ENCODE peak calls at places on chromosome 22, in five cellular contexts. G is transverse colon, T is stomach, O is ovary, M is K562. D is an unnamed sample.
A peak's percentile ranks its signal among the peaks of the same experiment; 100 is the strongest.

GRCh38 chr22:24217384-24217783 is 27.5 kb downstream of the GGT5 start:
- DNase-seq in T (no peak), M (no peak), O (no peak), G (no peak), D (no peak)

GRCh38 chr22:26321469-26321913 is 107.6 kb upstream of the ASPHD2 start:
- DNase-seq in O (no peak), M (peak; percentile 27), T (no peak), G (no peak), D (no peak)

GRCh38 chr22:19868333-19868732 is 13.7 kb upstream of the GNB1L start:
- DNase-seq in O (no peak), M (no peak), G (no peak), T (no peak), D (no peak)

GRCh38 chr22:34508797-34509196 is 557.2 kb upstream of the ISX start:
- DNase-seq in G (no peak), M (no peak), O (no peak), T (no peak), D (peak; percentile 57)

GRCh38 chr22:38068641-38069371 is 11.6 kb downstream of the PICK1 start:
- DNase-seq in T (no peak), G (no peak), M (no peak), O (no peak), D (no peak)

GRCh38 chr22:19855504-19856409 is 1.1 kb upstream of the GNB1L start:
- DNase-seq in O (peak; percentile 77), M (peak; percentile 98), T (peak; percentile 56), G (peak; percentile 59), D (peak; percentile 92)

GRCh38 chr22:20550851-20551744 is 43.7 kb downstream of the MED15 start:
- DNase-seq in O (peak; percentile 72), M (no peak), G (no peak), T (no peak), D (no peak)

GRCh38 chr22:38543822-38544221 is 26.2 kb downstream of the DMC1 start:
- DNase-seq in G (no peak), M (no peak), T (no peak), O (no peak), D (no peak)

GRCh38 chr22:41535244-41535643 is 9.0 kb downstream of the POLR3H start:
- DNase-seq in G (no peak), T (no peak), M (peak; percentile 44), O (no peak), D (no peak)

GRCh38 chr22:26766510-26767350 is 109.3 kb downstream of the MIAT start:
- DNase-seq in M (no peak), G (no peak), O (no peak), T (no peak), D (no peak)

GRCh38 chr22:33163815-33164214 is 105.6 kb upstream of the SYN3 start:
- DNase-seq in G (no peak), T (no peak), O (no peak), M (no peak), D (no peak)

GRCh38 chr22:31230871-31231621 is 18.9 kb downstream of the LIMK2 start:
- DNase-seq in T (peak; percentile 68), M (peak; percentile 61), O (peak; percentile 52), G (peak; percentile 69), D (no peak)

GRCh38 chr22:19568337-19569311 is 44.4 kb upstream of the CLDN5 start:
- DNase-seq in G (no peak), M (no peak), T (no peak), O (no peak), D (no peak)

DNA sequence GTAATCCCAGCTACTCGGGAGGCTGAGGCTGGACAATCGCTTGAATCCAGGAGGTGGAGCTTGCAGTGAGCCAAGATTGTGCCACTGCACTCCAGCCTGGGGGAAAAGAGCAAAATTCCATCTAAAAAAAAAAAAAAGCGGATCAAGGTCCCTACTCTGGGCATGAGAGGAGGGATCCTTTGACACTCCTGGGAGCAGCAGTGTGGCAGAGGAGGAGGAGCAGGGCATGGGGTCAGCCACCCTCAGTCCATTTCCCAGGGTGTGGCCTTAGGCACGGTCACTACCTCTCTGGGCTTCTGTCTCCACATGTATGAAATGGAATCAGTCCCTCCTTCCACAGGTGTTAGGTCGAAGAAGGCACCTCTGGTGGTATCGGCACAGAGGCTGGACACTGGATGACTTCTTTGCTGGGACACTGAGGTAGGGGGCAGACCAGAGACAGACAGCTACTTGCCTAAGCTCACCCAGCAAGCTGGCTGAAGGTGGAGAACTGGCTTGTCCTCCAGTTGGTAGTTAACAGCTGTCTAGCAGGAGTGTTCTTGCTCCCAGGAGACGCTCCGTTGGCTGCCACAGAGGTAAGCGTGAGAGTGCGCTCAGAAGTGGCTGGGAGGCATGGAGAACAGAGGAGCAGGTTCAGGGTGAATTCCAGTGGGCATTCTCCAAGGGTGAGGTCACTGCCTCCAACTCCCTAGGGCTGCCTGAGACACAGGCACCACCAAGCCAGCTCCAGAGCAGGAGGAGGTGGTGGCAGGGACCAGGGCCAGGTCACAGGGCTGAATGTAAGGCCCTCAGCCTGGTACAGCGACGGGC is 19.6 kb downstream of the TXN2 start:
- DNase-seq in M (no peak), G (no peak), O (no peak), T (no peak), D (no peak)
- TF ChIP-seq POLR2A in M (no peak), G (no peak), O (no peak), T (no peak), D (no peak)

GRCh38 chr22:48545976-48546375 is 1281.7 kb downstream of the BRD1 start:
- DNase-seq in M (no peak), T (no peak), O (no peak), G (no peak), D (no peak)

GRCh38 chr22:48551061-48551460 is 1276.6 kb downstream of the BRD1 start:
- DNase-seq in T (no peak), G (no peak), M (no peak), O (no peak), D (no peak)

GRCh38 chr22:48548391-48548790 is 1279.3 kb downstream of the BRD1 start:
- DNase-seq in M (no peak), O (no peak), T (no peak), G (no peak), D (no peak)

GRCh38 chr22:48546653-48547424 is 1280.8 kb downstream of the BRD1 start:
- DNase-seq in T (no peak), O (no peak), G (no peak), M (no peak), D (no peak)

DNA sequence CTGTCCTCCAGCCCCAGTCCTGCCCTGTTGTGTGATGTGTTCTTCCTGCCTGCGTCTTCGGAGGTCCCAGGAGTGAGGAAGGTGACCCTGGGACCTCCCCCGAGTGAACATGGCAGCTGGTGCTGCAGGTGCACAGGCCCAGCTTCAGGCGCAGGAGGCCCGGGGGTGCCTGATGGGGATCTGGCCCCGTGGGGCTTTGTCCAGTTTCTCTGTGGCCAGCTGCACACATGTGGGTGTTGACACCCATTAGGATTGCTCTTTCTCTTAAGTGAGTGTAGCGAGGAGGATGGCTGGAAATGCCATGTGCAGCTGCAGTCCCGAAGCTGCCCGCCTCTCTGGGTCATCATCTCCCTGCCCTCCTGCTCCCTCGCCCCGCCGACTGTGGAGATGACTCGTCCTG is 1279.7 kb downstream of the BRD1 start:
- DNase-seq in T (no peak), O (no peak), G (no peak), M (no peak), D (no peak)
- TF ChIP-seq EP300 in T (no peak), O (no peak), G (no peak), M (no peak), D (no peak)

GRCh38 chr22:44473580-44473979 is 24.5 kb downstream of the RTL6 start:
- DNase-seq in T (peak; percentile 5), M (no peak), O (no peak), G (no peak), D (peak; percentile 55)
- TF ChIP-seq POLR2A in T (no peak), M (no peak), O (no peak), G (no peak), D (no peak)

GRCh38 chr22:28582806-28583205 is 96.8 kb downstream of the TTC28 start:
- DNase-seq in T (no peak), M (no peak), G (no peak), O (no peak), D (no peak)
- TF ChIP-seq EP300 in T (no peak), M (no peak), G (no peak), O (no peak), D (no peak)

GRCh38 chr22:39546889-39547586 is 14.5 kb upstream of the RPS19BP1 start:
- DNase-seq in T (no peak), O (no peak), M (no peak), G (no peak), D (no peak)

GRCh38 chr22:39543095-39543494 is 10.5 kb upstream of the RPS19BP1 start:
- DNase-seq in M (peak; percentile 67), O (no peak), G (no peak), T (no peak), D (no peak)

GRCh38 chr22:39546064-39546365 is 13.5 kb upstream of the RPS19BP1 start:
- DNase-seq in O (no peak), G (no peak), M (no peak), T (no peak), D (no peak)

GRCh38 chr22:39545310-39546063 is 12.9 kb upstream of the RPS19BP1 start:
- DNase-seq in O (peak; percentile 76), M (peak; percentile 66), G (peak; percentile 47), T (no peak), D (no peak)

GRCh38 chr22:39547587-39547947 is 15.0 kb upstream of the RPS19BP1 start:
- DNase-seq in G (no peak), O (no peak), M (no peak), T (no peak), D (no peak)
- TF ChIP-seq POLR2A in G (no peak), O (no peak), M (no peak), T (no peak), D (no peak)

GRCh38 chr22:29167032-29167911 is 38.4 kb upstream of the EMID1 start:
- DNase-seq in M (no peak), T (no peak), O (no peak), G (no peak), D (no peak)
- TF ChIP-seq EP300 in M (no peak), T (no peak), O (no peak), G (no peak), D (no peak)

GRCh38 chr22:22943521-22944267 is 56.1 kb downstream of the IGLL5 start:
- DNase-seq in O (peak; percentile 16), M (peak; percentile 79), T (peak; percentile 21), G (peak; percentile 7), D (peak; percentile 81)

GRCh38 chr22:22942511-22943329 is 55.1 kb downstream of the IGLL5 start:
- DNase-seq in T (peak; percentile 70), G (peak; percentile 82), O (peak; percentile 57), M (peak; percentile 99), D (peak; percentile 90)

GRCh38 chr22:22941831-22942510 is 54.4 kb downstream of the IGLL5 start:
- DNase-seq in M (no peak), G (peak; percentile 4), T (peak; percentile 19), O (peak; percentile 17), D (peak; percentile 90)

GRCh38 chr22:22944268-22944985 is 56.8 kb downstream of the IGLL5 start:
- DNase-seq in T (peak; percentile 19), M (no peak), O (no peak), G (peak; percentile 4), D (peak; percentile 79)

GRCh38 chr22:22945195-22945594 is 57.6 kb downstream of the IGLL5 start:
- DNase-seq in T (peak; percentile 21), O (no peak), G (peak; percentile 5), M (no peak), D (peak; percentile 57)
- TF ChIP-seq POLR2A in T (no peak), O (no peak), G (no peak), M (no peak), D (no peak)

D was measured in esophagus muscularis mucosa.